ENCODE peak calls at places on chromosomes 1 and 21, in four cellular contexts. One of them, this sample, is unnamed.

GRCh38 chr1:58041621-58042020 is 504.9 kb downstream of the OMA1 start:
- DNase-seq in mesenchymal stem cell: no peak
- DNase-seq in IMR-90: no peak
- DNase-seq in neuronal stem cell: no peak
- DNase-seq in this sample: peak; percentile 79

GRCh38 chr1:160046494-160047115 is 14.8 kb upstream of the PIGM start:
- DNase-seq in mesenchymal stem cell: peak; percentile 35
- DNase-seq in IMR-90: peak; percentile 21
- DNase-seq in neuronal stem cell: no peak
- DNase-seq in this sample: peak; percentile 86

GRCh38 chr1:53731779-53732305 is 7.1 kb downstream of the GLIS1 start:
- DNase-seq in mesenchymal stem cell: no peak
- DNase-seq in IMR-90: peak; percentile 40
- DNase-seq in neuronal stem cell: no peak
- DNase-seq in this sample: no peak

GRCh38 chr21:44755227-44755626 is 43.9 kb upstream of the TSPEAR start:
- DNase-seq in mesenchymal stem cell: no peak
- DNase-seq in IMR-90: no peak
- DNase-seq in neuronal stem cell: no peak
- DNase-seq in this sample: no peak

GRCh38 chr21:35178812-35179211 is 129.7 kb upstream of the RUNX1 start:
- DNase-seq in mesenchymal stem cell: peak; percentile 37
- DNase-seq in IMR-90: peak; percentile 79
- DNase-seq in neuronal stem cell: no peak
- DNase-seq in this sample: no peak

GRCh38 chr1:7120863-7121621 is 335.8 kb downstream of the CAMTA1 start:
- DNase-seq in mesenchymal stem cell: no peak
- DNase-seq in IMR-90: no peak
- DNase-seq in neuronal stem cell: no peak
- DNase-seq in this sample: peak; percentile 29

GRCh38 chr1:190597361-190597760 is 119.7 kb upstream of the BRINP3 start:
- DNase-seq in mesenchymal stem cell: no peak
- DNase-seq in IMR-90: no peak
- DNase-seq in neuronal stem cell: no peak
- DNase-seq in this sample: no peak

GRCh38 chr1:245979589-245979988 is 527.5 kb downstream of the SMYD3 start:
- DNase-seq in mesenchymal stem cell: no peak
- DNase-seq in IMR-90: no peak
- DNase-seq in neuronal stem cell: no peak
- DNase-seq in this sample: no peak

GRCh38 chr1:1004780-1005697 is 5.1 kb upstream of the HES4 start:
- DNase-seq in mesenchymal stem cell: peak; percentile 61
- DNase-seq in IMR-90: peak; percentile 66
- DNase-seq in neuronal stem cell: no peak
- DNase-seq in this sample: peak; percentile 76

GRCh38 chr21:36015096-36015495 is 45.2 kb downstream of the SETD4 start:
- DNase-seq in mesenchymal stem cell: no peak
- DNase-seq in IMR-90: no peak
- DNase-seq in neuronal stem cell: no peak
- DNase-seq in this sample: no peak

GRCh38 chr1:2583871-2584341 is 2.7 kb upstream of the PRXL2B start:
- DNase-seq in mesenchymal stem cell: no peak
- DNase-seq in IMR-90: peak; percentile 11
- DNase-seq in neuronal stem cell: no peak
- DNase-seq in this sample: peak; percentile 57
- H3K4me3 ChIP-seq in mesenchymal stem cell: no peak overlapping the region
- H3K4me3 ChIP-seq in IMR-90: no peak overlapping the region
- H3K4me3 ChIP-seq in neuronal stem cell: no peak overlapping the region
- H3K4me3 ChIP-seq in this sample: no peak overlapping the region

GRCh38 chr1:94865369-94865768 is 45.2 kb downstream of the SLC44A3 start:
- DNase-seq in mesenchymal stem cell: peak; percentile 85
- DNase-seq in IMR-90: peak; percentile 65
- DNase-seq in neuronal stem cell: no peak
- DNase-seq in this sample: no peak
- H2AK5ac ChIP-seq in mesenchymal stem cell: peak overlapping the region; percentile 23
- H2AK5ac ChIP-seq in IMR-90: peak overlapping the region; percentile 100
- H2AK5ac ChIP-seq in neuronal stem cell: no peak overlapping the region
- H2AK5ac ChIP-seq in this sample: no peak overlapping the region

GRCh38 chr1:47523812-47524170 is 85.9 kb downstream of the FOXD2 start:
- DNase-seq in mesenchymal stem cell: no peak
- DNase-seq in IMR-90: no peak
- DNase-seq in neuronal stem cell: no peak
- DNase-seq in this sample: peak; percentile 93

GRCh38 chr1:47519971-47520370 is 82.1 kb downstream of the FOXD2 start:
- DNase-seq in mesenchymal stem cell: no peak
- DNase-seq in IMR-90: no peak
- DNase-seq in neuronal stem cell: no peak
- DNase-seq in this sample: no peak

GRCh38 chr1:47519491-47519890 is 81.6 kb downstream of the FOXD2 start:
- DNase-seq in mesenchymal stem cell: no peak
- DNase-seq in IMR-90: no peak
- DNase-seq in neuronal stem cell: no peak
- DNase-seq in this sample: no peak

GRCh38 chr1:47522890-47523811 is 85.3 kb downstream of the FOXD2 start:
- DNase-seq in mesenchymal stem cell: no peak
- DNase-seq in IMR-90: no peak
- DNase-seq in neuronal stem cell: no peak
- DNase-seq in this sample: no peak

GRCh38 chr1:47521034-47521871 is 83.4 kb downstream of the FOXD2 start:
- DNase-seq in mesenchymal stem cell: no peak
- DNase-seq in IMR-90: no peak
- DNase-seq in neuronal stem cell: no peak
- DNase-seq in this sample: no peak
- H3K4me3 ChIP-seq in mesenchymal stem cell: no peak overlapping the region
- H3K4me3 ChIP-seq in IMR-90: no peak overlapping the region
- H3K4me3 ChIP-seq in neuronal stem cell: no peak overlapping the region
- H3K4me3 ChIP-seq in this sample: no peak overlapping the region

GRCh38 chr1:235067396-235068154 is 61.1 kb downstream of the TOMM20 start:
- DNase-seq in mesenchymal stem cell: peak; percentile 96
- DNase-seq in IMR-90: peak; percentile 99
- DNase-seq in neuronal stem cell: no peak
- DNase-seq in this sample: peak; percentile 76
- H2AK5ac ChIP-seq in mesenchymal stem cell: no peak overlapping the region
- H2AK5ac ChIP-seq in IMR-90: peak overlapping the region; percentile 91
- H2AK5ac ChIP-seq in neuronal stem cell: peak overlapping the region; percentile 87
- H2AK5ac ChIP-seq in this sample: no peak overlapping the region

DNA sequence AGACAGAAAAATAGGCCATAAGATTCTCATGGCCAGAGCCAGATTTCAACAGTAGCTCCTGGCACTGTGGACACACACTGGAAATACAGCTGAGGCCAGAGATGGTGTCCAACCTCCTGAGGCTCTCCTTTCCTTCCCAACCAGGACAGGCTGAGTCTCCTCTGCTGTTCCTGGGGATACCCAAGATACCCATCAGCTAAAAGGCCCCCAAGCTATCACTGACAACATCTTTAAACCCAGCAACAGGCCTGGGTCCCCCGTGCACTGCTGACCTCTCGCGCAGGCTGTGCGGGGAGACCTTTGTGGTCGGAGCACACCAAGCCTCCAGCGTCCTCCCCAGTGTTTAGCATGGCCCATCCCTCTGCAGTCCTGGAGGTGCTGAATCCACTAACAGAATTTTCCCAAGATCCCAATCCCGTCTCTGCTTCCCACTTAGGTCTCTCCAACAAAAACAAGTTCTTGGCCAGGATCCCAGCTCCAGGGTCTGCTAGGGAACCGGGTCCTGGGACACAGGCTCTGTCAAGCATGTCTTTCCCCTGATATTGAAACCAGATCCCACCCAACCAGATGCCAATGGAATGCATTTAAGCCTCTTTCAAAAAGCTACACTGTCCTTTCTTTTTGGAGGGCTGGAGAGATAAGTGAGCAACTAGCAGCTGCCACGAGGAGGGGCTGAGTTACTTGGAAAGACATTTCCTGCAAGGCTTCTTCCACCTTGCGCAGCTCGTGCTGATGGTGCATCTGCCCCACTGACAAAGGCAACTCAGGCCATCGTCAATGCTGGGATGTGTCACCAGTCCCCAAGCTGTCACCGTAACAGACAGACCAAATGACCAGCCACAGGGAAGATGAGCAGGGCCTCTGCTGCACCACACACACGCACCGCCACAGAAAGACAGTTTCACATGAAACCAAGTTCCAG is 73.2 kb downstream of the BCAR3 start:
- DNase-seq in mesenchymal stem cell: peak; percentile 62
- DNase-seq in IMR-90: peak; percentile 31
- DNase-seq in neuronal stem cell: no peak
- DNase-seq in this sample: peak; percentile 67
- H3K4me3 ChIP-seq in mesenchymal stem cell: no peak overlapping the region
- H3K4me3 ChIP-seq in IMR-90: no peak overlapping the region
- H3K4me3 ChIP-seq in neuronal stem cell: no peak overlapping the region
- H3K4me3 ChIP-seq in this sample: no peak overlapping the region

GRCh38 chr1:169949139-169949538 is 55.4 kb upstream of the SCYL3 start:
- DNase-seq in mesenchymal stem cell: peak; percentile 65
- DNase-seq in IMR-90: peak; percentile 39
- DNase-seq in neuronal stem cell: no peak
- DNase-seq in this sample: no peak

GRCh38 chr1:169941982-169942830 is 48.5 kb upstream of the SCYL3 start:
- DNase-seq in mesenchymal stem cell: peak; percentile 33
- DNase-seq in IMR-90: peak; percentile 46
- DNase-seq in neuronal stem cell: no peak
- DNase-seq in this sample: no peak

GRCh38 chr1:169944621-169945020 is 50.9 kb upstream of the SCYL3 start:
- DNase-seq in mesenchymal stem cell: no peak
- DNase-seq in IMR-90: no peak
- DNase-seq in neuronal stem cell: no peak
- DNase-seq in this sample: no peak

GRCh38 chr1:169943963-169944526 is 50.3 kb upstream of the SCYL3 start:
- DNase-seq in mesenchymal stem cell: no peak
- DNase-seq in IMR-90: no peak
- DNase-seq in neuronal stem cell: no peak
- DNase-seq in this sample: no peak

DNA sequence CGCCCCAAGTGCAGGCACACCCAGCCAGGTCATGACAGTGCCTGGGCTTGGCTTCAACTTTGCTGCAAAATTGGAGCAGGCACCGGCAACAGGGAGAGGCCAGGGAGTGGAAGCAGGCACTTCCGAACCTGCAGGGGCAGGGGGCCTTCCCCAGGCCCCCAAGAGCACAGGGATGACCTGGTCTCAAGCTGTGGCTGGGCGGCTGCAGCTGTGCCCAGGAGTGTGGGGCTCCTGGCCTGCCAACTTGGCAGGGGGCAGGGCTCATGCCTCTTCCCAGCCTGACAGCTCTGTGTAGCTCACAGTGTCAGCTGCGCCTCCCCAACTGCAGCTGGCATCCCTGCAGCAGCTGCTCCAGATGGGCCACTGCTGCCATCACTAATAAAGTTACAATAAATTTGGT is 51.5 kb upstream of the SCYL3 start:
- DNase-seq in mesenchymal stem cell: no peak
- DNase-seq in IMR-90: no peak
- DNase-seq in neuronal stem cell: no peak
- DNase-seq in this sample: no peak
- H2AK5ac ChIP-seq in mesenchymal stem cell: no peak overlapping the region
- H2AK5ac ChIP-seq in IMR-90: no peak overlapping the region
- H2AK5ac ChIP-seq in neuronal stem cell: no peak overlapping the region
- H2AK5ac ChIP-seq in this sample: no peak overlapping the region

GRCh38 chr1:12549106-12549459 is 68.9 kb downstream of the DHRS3 start:
- DNase-seq in mesenchymal stem cell: no peak
- DNase-seq in IMR-90: no peak
- DNase-seq in neuronal stem cell: no peak
- DNase-seq in this sample: no peak
- H3K4me3 ChIP-seq in mesenchymal stem cell: no peak overlapping the region
- H3K4me3 ChIP-seq in IMR-90: no peak overlapping the region
- H3K4me3 ChIP-seq in neuronal stem cell: no peak overlapping the region
- H3K4me3 ChIP-seq in this sample: no peak overlapping the region

DNA sequence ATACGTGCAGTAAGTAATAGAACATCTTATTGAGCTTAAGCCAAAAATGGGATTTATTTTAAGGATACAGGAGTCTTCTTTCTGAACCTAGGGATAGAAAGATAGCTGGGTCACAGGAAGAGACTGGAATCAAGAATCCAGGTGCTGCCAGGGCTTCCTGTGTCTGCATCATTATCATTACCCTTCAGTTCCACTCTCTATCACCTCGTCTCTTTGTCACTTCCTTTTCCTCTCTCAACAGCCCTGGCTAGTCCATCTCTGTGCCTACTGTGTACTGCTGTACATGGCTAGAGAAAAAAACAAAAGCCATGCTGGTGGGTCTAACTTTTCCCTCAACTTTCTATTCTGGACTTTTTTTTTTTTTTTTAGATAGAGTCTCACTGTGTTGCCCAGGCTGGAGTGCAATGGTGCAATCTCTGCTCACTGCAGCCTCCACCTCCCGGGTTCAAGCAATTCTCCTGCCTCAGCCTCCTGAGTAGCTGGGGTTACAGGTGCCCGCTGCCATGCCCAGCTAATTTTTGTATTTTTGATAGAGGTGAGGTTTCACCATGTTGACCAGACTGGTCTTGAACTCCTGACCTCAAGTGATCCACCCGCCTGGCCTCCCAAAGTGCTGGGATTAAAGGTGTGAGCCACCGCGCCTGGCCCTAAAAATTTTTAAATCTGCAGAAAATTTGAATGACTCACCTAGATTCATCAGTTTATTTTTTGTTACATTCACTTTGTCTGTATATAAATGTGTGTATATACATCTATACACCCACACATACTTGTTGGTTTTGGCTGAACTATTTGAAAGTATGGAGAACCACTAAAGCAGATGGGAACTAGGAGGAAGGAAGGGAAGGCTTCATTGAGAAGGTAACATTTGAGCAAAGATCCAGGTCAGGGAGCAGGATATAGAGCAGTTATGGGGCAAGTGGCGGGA is 31.9 kb downstream of the UBE4B start:
- DNase-seq in mesenchymal stem cell: no peak
- DNase-seq in IMR-90: peak; percentile 73
- DNase-seq in neuronal stem cell: no peak
- DNase-seq in this sample: no peak
- H2AK5ac ChIP-seq in mesenchymal stem cell: no peak overlapping the region
- H2AK5ac ChIP-seq in IMR-90: peak overlapping the region; percentile 70
- H2AK5ac ChIP-seq in neuronal stem cell: no peak overlapping the region
- H2AK5ac ChIP-seq in this sample: no peak overlapping the region

DNA sequence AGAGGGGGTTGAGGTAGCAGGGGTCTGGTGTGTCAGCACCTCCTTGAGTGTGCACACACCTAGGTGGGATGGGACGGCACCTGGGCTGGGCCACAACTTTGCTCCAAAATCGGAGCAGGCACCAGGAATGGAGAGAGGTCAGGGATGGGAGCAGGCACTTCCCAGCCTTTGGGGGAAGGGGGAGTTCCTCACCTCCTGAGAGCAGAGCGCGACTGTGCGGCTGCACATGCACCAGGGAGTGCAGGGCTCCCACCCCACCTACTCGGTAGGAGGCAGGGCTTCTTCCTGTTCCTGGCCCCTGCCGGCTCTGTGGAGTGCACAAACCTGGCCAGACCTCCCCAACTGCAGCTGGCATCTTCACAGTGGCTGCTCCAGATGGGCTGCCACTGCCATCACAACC is 399.3 kb downstream of the NCAM2 start:
- DNase-seq in mesenchymal stem cell: no peak
- DNase-seq in IMR-90: no peak
- DNase-seq in neuronal stem cell: no peak
- DNase-seq in this sample: no peak
- H3K4me3 ChIP-seq in mesenchymal stem cell: no peak overlapping the region
- H3K4me3 ChIP-seq in IMR-90: no peak overlapping the region
- H3K4me3 ChIP-seq in neuronal stem cell: no peak overlapping the region
- H3K4me3 ChIP-seq in this sample: no peak overlapping the region

This sample was measured in mesendoderm.